ENCODE peak calls at places on chromosomes 16 and 17, in eight cellular contexts. One of them, this sample, is unnamed.

GRCh38 chr17:39769974-39770587 is 32.3 kb downstream of the GRB7 start:
- DNase-seq in pancreas: no peak
- DNase-seq in CD4-positive, alpha-beta memory T cell: peak; percentile 67
- DNase-seq in stomach: no peak
- DNase-seq in tibial artery: no peak
- DNase-seq in GM23248: peak; percentile 41
- DNase-seq in PC-9: peak; percentile 99
- DNase-seq in PC-3: peak; percentile 96
- DNase-seq in this sample: peak; percentile 69

GRCh38 chr17:63440770-63441335 is 5.3 kb downstream of the CYB561 start:
- DNase-seq in pancreas: no peak
- DNase-seq in CD4-positive, alpha-beta memory T cell: no peak
- DNase-seq in stomach: no peak
- DNase-seq in tibial artery: no peak
- DNase-seq in GM23248: no peak
- DNase-seq in PC-9: no peak
- DNase-seq in PC-3: no peak
- DNase-seq in this sample: no peak

GRCh38 chr17:55322451-55322985 is 57.8 kb downstream of the HLF start:
- DNase-seq in pancreas: no peak
- DNase-seq in CD4-positive, alpha-beta memory T cell: no peak
- DNase-seq in stomach: no peak
- DNase-seq in tibial artery: no peak
- DNase-seq in GM23248: no peak
- DNase-seq in PC-9: no peak
- DNase-seq in PC-3: no peak
- DNase-seq in this sample: no peak

GRCh38 chr16:87620201-87620495 is 17.8 kb downstream of the JPH3 start:
- DNase-seq in pancreas: no peak
- DNase-seq in CD4-positive, alpha-beta memory T cell: no peak
- DNase-seq in stomach: no peak
- DNase-seq in tibial artery: no peak
- DNase-seq in GM23248: no peak
- DNase-seq in PC-9: no peak
- DNase-seq in PC-3: no peak
- DNase-seq in this sample: no peak

GRCh38 chr17:6465206-6466003 is 21.1 kb downstream of the PIMREG start:
- DNase-seq in pancreas: no peak
- DNase-seq in CD4-positive, alpha-beta memory T cell: no peak
- DNase-seq in stomach: no peak
- DNase-seq in tibial artery: no peak
- DNase-seq in GM23248: no peak
- DNase-seq in PC-9: no peak
- DNase-seq in PC-3: no peak
- DNase-seq in this sample: no peak

GRCh38 chr16:87586201-87586782 is 16.0 kb upstream of the JPH3 start:
- DNase-seq in pancreas: no peak
- DNase-seq in CD4-positive, alpha-beta memory T cell: no peak
- DNase-seq in stomach: no peak
- DNase-seq in tibial artery: no peak
- DNase-seq in GM23248: no peak
- DNase-seq in PC-9: no peak
- DNase-seq in PC-3: peak; percentile 53
- DNase-seq in this sample: no peak

GRCh38 chr17:7956208-7956965 is 24.4 kb downstream of the CNTROB start:
- DNase-seq in pancreas: no peak
- DNase-seq in CD4-positive, alpha-beta memory T cell: no peak
- DNase-seq in stomach: no peak
- DNase-seq in tibial artery: peak; percentile 24
- DNase-seq in GM23248: no peak
- DNase-seq in PC-9: no peak
- DNase-seq in PC-3: no peak
- DNase-seq in this sample: no peak

GRCh38 chr16:48511071-48511540 is 98.9 kb downstream of the N4BP1 start:
- DNase-seq in pancreas: no peak
- DNase-seq in CD4-positive, alpha-beta memory T cell: no peak
- DNase-seq in stomach: no peak
- DNase-seq in tibial artery: no peak
- DNase-seq in GM23248: peak; percentile 84
- DNase-seq in PC-9: no peak
- DNase-seq in PC-3: no peak
- DNase-seq in this sample: no peak

GRCh38 chr16:20851601-20852000 is 45.3 kb downstream of the REXO5 start:
- DNase-seq in pancreas: peak; percentile 44
- DNase-seq in CD4-positive, alpha-beta memory T cell: no peak
- DNase-seq in stomach: peak; percentile 82
- DNase-seq in tibial artery: peak; percentile 90
- DNase-seq in GM23248: peak; percentile 96
- DNase-seq in PC-9: peak; percentile 85
- DNase-seq in PC-3: peak; percentile 81
- DNase-seq in this sample: no peak

GRCh38 chr17:33109331-33110072 is 117.9 kb downstream of the SPACA3 start:
- DNase-seq in pancreas: no peak
- DNase-seq in CD4-positive, alpha-beta memory T cell: no peak
- DNase-seq in stomach: no peak
- DNase-seq in tibial artery: no peak
- DNase-seq in GM23248: peak; percentile 47
- DNase-seq in PC-9: no peak
- DNase-seq in PC-3: no peak
- DNase-seq in this sample: no peak

GRCh38 chr17:61139219-61139618 is 260.4 kb upstream of the TBX2 start:
- DNase-seq in pancreas: no peak
- DNase-seq in CD4-positive, alpha-beta memory T cell: peak; percentile 76
- DNase-seq in stomach: peak; percentile 43
- DNase-seq in tibial artery: peak; percentile 40
- DNase-seq in GM23248: peak; percentile 74
- DNase-seq in PC-9: peak; percentile 71
- DNase-seq in PC-3: peak; percentile 44
- DNase-seq in this sample: peak; percentile 4

GRCh38 chr17:46764335-46764708 is 54.2 kb downstream of the WNT3 start:
- DNase-seq in pancreas: no peak
- DNase-seq in CD4-positive, alpha-beta memory T cell: no peak
- DNase-seq in stomach: peak; percentile 15
- DNase-seq in tibial artery: no peak
- DNase-seq in GM23248: no peak
- DNase-seq in PC-9: no peak
- DNase-seq in PC-3: no peak
- DNase-seq in this sample: no peak

GRCh38 chr16:3306078-3306477 is 781 bp downstream of the ZNF75A start:
- DNase-seq in pancreas: no peak
- DNase-seq in CD4-positive, alpha-beta memory T cell: no peak
- DNase-seq in stomach: no peak
- DNase-seq in tibial artery: no peak
- DNase-seq in GM23248: no peak
- DNase-seq in PC-9: no peak
- DNase-seq in PC-3: no peak
- DNase-seq in this sample: no peak

GRCh38 chr16:3304370-3304769 is 860 bp downstream of the TIGD7 start:
- DNase-seq in pancreas: no peak
- DNase-seq in CD4-positive, alpha-beta memory T cell: no peak
- DNase-seq in stomach: no peak
- DNase-seq in tibial artery: no peak
- DNase-seq in GM23248: peak; percentile 32
- DNase-seq in PC-9: no peak
- DNase-seq in PC-3: no peak
- DNase-seq in this sample: no peak

DNA sequence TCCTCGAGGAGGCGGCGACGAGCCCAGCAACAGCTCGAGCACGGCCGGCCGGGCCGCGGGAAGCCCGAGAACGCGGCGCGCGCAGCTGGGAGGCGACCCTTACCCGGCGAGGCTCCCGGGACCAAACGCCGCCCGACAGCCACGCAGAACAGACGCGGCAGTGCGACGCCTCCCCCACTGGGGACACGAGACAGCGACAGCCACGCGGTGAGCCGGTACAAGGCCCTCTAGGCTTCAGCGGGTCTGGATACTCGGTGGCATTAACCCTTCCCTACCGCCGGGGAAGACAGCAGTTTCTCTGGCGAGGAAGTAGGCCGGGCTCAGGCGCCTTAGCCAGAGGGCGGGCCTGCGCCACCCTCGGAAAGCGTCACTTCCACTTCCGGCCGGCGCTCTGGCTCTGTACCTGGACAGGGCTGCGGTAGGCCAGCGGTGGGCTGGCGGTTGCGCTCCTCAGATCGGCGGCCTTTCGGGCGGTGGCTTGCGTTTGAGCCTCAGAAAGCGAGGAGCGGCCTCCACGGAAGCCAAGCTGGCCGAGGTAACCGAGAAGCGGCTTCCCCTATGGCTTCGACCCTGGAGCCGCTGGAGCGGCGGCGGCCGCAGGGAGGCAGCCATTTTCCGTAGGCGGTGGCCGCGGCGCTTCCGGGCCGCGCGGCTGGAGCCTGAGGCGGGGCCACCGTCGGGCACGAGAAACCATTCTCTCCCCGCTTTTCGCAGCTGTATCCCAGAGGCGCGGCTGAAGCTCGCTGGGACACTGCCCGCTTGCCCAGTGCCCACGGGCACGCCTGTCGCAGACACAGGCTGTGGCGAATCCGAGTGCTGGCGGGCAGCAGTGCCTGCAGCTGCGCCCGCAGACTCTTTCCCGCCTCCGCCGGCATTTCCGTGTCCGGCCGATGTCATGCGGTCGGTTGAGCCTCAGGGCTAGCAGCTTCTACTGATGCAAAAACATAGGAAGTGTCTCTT is at the start of the genes TIGD7 and ZNF75A:
- DNase-seq in pancreas: peak; percentile 84
- DNase-seq in CD4-positive, alpha-beta memory T cell: peak; percentile 87
- DNase-seq in stomach: peak; percentile 83
- DNase-seq in tibial artery: peak; percentile 72
- DNase-seq in GM23248: peak; percentile 96
- DNase-seq in PC-9: peak; percentile 78
- DNase-seq in PC-3: peak; percentile 84
- DNase-seq in this sample: peak; percentile 95
- H3K9me3 ChIP-seq in pancreas: peaks cover 3% of the 10 kb centered on the region
- H3K9me3 ChIP-seq in CD4-positive, alpha-beta memory T cell: peaks cover 7% of the 10 kb centered on the region
- H3K9me3 ChIP-seq in stomach: peaks cover 63% of the 10 kb centered on the region
- H3K9me3 ChIP-seq in tibial artery: peaks cover 79% of the 10 kb centered on the region
- H3K9me3 ChIP-seq in GM23248: peaks cover 9% of the 10 kb centered on the region
- H3K9me3 ChIP-seq in PC-9: peaks cover 70% of the 10 kb centered on the region
- H3K9me3 ChIP-seq in PC-3: no peaks in the 10 kb centered on the region
- H3K9me3 ChIP-seq in this sample: peaks cover 74% of the 10 kb centered on the region

GRCh38 chr17:8964801-8965393 is 610 bp downstream of the PIK3R5 start:
- DNase-seq in pancreas: no peak
- DNase-seq in CD4-positive, alpha-beta memory T cell: peak; percentile 53
- DNase-seq in stomach: no peak
- DNase-seq in tibial artery: no peak
- DNase-seq in GM23248: no peak
- DNase-seq in PC-9: no peak
- DNase-seq in PC-3: no peak
- DNase-seq in this sample: peak; percentile 79

GRCh38 chr17:8963665-8964258 is 1.7 kb downstream of the PIK3R5 start:
- DNase-seq in pancreas: no peak
- DNase-seq in CD4-positive, alpha-beta memory T cell: no peak
- DNase-seq in stomach: no peak
- DNase-seq in tibial artery: no peak
- DNase-seq in GM23248: no peak
- DNase-seq in PC-9: no peak
- DNase-seq in PC-3: no peak
- DNase-seq in this sample: no peak

GRCh38 chr17:8966926-8967325 is 1.4 kb upstream of the PIK3R5 start:
- DNase-seq in pancreas: no peak
- DNase-seq in CD4-positive, alpha-beta memory T cell: no peak
- DNase-seq in stomach: no peak
- DNase-seq in tibial artery: no peak
- DNase-seq in GM23248: no peak
- DNase-seq in PC-9: no peak
- DNase-seq in PC-3: no peak
- DNase-seq in this sample: no peak

GRCh38 chr17:8963017-8963416 is 2.5 kb downstream of the PIK3R5 start:
- DNase-seq in pancreas: no peak
- DNase-seq in CD4-positive, alpha-beta memory T cell: no peak
- DNase-seq in stomach: no peak
- DNase-seq in tibial artery: no peak
- DNase-seq in GM23248: no peak
- DNase-seq in PC-9: no peak
- DNase-seq in PC-3: no peak
- DNase-seq in this sample: no peak

GRCh38 chr17:8965394-8966168 is at the start of gene PIK3R5:
- DNase-seq in pancreas: peak; percentile 72
- DNase-seq in CD4-positive, alpha-beta memory T cell: peak; percentile 80
- DNase-seq in stomach: peak; percentile 65
- DNase-seq in tibial artery: peak; percentile 45
- DNase-seq in GM23248: no peak
- DNase-seq in PC-9: no peak
- DNase-seq in PC-3: no peak
- DNase-seq in this sample: peak; percentile 79
- H3K4me3 ChIP-seq in pancreas: peak within 1 kb of the TSS; percentile 55
- H3K4me3 ChIP-seq in CD4-positive, alpha-beta memory T cell: peak within 1 kb of the TSS; percentile 99
- H3K4me3 ChIP-seq in stomach: peak within 1 kb of the TSS; percentile 59
- H3K4me3 ChIP-seq in tibial artery: peak within 1 kb of the TSS; percentile 41
- H3K4me3 ChIP-seq in GM23248: no peak within 1 kb of the TSS
- H3K4me3 ChIP-seq in PC-9: no peak within 1 kb of the TSS
- H3K4me3 ChIP-seq in PC-3: no peak within 1 kb of the TSS
- H3K4me3 ChIP-seq in this sample: peak within 1 kb of the TSS; percentile 98

GRCh38 chr17:49409066-49409465 is 5.6 kb downstream of the PHB1 start:
- DNase-seq in pancreas: no peak
- DNase-seq in CD4-positive, alpha-beta memory T cell: no peak
- DNase-seq in stomach: peak; percentile 35
- DNase-seq in tibial artery: no peak
- DNase-seq in GM23248: no peak
- DNase-seq in PC-9: no peak
- DNase-seq in PC-3: no peak
- DNase-seq in this sample: no peak

GRCh38 chr17:49414271-49414621 is 436 bp downstream of the PHB1 start:
- DNase-seq in pancreas: no peak
- DNase-seq in CD4-positive, alpha-beta memory T cell: no peak
- DNase-seq in stomach: no peak
- DNase-seq in tibial artery: no peak
- DNase-seq in GM23248: peak; percentile 56
- DNase-seq in PC-9: no peak
- DNase-seq in PC-3: peak; percentile 15
- DNase-seq in this sample: no peak

GRCh38 chr17:49414622-49415350 is at the start of gene PHB1:
- DNase-seq in pancreas: peak; percentile 95
- DNase-seq in CD4-positive, alpha-beta memory T cell: peak; percentile 93
- DNase-seq in stomach: peak; percentile 97
- DNase-seq in tibial artery: peak; percentile 97
- DNase-seq in GM23248: peak; percentile 99
- DNase-seq in PC-9: peak; percentile 98
- DNase-seq in PC-3: peak; percentile 100
- DNase-seq in this sample: peak; percentile 95
- H3K27ac ChIP-seq in pancreas: no peak within 1 kb of the TSS
- H3K27ac ChIP-seq in CD4-positive, alpha-beta memory T cell: peak within 1 kb of the TSS; percentile 65
- H3K27ac ChIP-seq in stomach: peak within 1 kb of the TSS; percentile 39
- H3K27ac ChIP-seq in tibial artery: peak within 1 kb of the TSS; percentile 53
- H3K27ac ChIP-seq in GM23248: no peak within 1 kb of the TSS
- H3K27ac ChIP-seq in PC-9: no peak within 1 kb of the TSS
- H3K27ac ChIP-seq in PC-3: peak within 1 kb of the TSS; percentile 2
- H3K27ac ChIP-seq in this sample: peak within 1 kb of the TSS; percentile 58

DNA sequence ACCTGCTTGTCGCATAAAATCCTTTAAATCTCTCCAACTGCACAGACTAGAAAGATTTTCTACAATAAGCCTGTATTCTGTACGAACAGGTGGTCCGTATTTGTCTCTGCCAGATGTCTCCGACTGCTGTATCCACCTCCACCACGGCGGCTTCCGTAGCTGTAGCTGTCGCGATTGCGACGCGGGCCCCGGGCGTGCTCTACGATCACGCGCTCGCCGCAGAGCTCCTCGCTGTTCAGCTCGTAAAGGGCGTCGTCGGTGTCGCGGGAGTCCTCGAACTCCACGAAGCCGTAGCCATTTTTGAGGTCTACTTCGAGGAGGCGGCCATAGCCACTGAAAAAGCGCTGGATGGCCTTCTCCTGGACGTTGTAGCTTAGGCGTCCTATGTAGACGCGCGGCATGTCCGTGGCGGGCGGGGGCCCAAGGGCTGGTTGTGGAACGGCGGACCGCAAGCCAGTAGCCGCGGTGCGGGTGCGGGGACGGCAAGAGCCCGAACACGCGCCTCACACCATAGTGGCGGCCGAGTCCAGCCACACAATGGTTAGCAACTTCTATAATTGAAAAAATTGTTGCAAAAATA is 36.1 kb downstream of the ZNF624 start:
- DNase-seq in pancreas: no peak
- DNase-seq in CD4-positive, alpha-beta memory T cell: no peak
- DNase-seq in stomach: no peak
- DNase-seq in tibial artery: no peak
- DNase-seq in GM23248: no peak
- DNase-seq in PC-9: no peak
- DNase-seq in PC-3: no peak
- DNase-seq in this sample: no peak
- H3K9me3 ChIP-seq in pancreas: no peaks in the 10 kb centered on the region
- H3K9me3 ChIP-seq in CD4-positive, alpha-beta memory T cell: peaks cover 9% of the 10 kb centered on the region
- H3K9me3 ChIP-seq in stomach: peaks cover 48% of the 10 kb centered on the region
- H3K9me3 ChIP-seq in tibial artery: peaks cover 68% of the 10 kb centered on the region
- H3K9me3 ChIP-seq in GM23248: peaks cover 11% of the 10 kb centered on the region
- H3K9me3 ChIP-seq in PC-9: peaks cover 18% of the 10 kb centered on the region
- H3K9me3 ChIP-seq in PC-3: peaks cover 63% of the 10 kb centered on the region
- H3K9me3 ChIP-seq in this sample: peaks cover 82% of the 10 kb centered on the region

This sample was measured in CD4-positive, CD25-positive, alpha-beta regulatory T cell.